ENCODE peak calls at places on chromosomes 7 and 10, in six cellular contexts. One of them, this sample, is unnamed.

GRCh38 chr10:11794566-11794965 is 28.6 kb upstream of the PROSER2 start:
- DNase-seq in adrenal gland: no peak
- DNase-seq in A673: no peak
- DNase-seq in effector memory CD4-positive, alpha-beta T cell: no peak
- DNase-seq in HT1080: no peak
- DNase-seq in GM06990: no peak
- DNase-seq in this sample: no peak

GRCh38 chr7:137146012-137146455 is 197.5 kb downstream of the PTN start:
- DNase-seq in A673: no peak
- DNase-seq in HT1080: peak; percentile 57
- DNase-seq in adrenal gland: no peak
- DNase-seq in GM06990: no peak
- DNase-seq in effector memory CD4-positive, alpha-beta T cell: no peak
- DNase-seq in this sample: no peak

GRCh38 chr7:156929789-156930539 is 19.5 kb upstream of the NOM1 start:
- DNase-seq in effector memory CD4-positive, alpha-beta T cell: peak; percentile 19
- DNase-seq in adrenal gland: no peak
- DNase-seq in A673: no peak
- DNase-seq in GM06990: no peak
- DNase-seq in HT1080: no peak
- DNase-seq in this sample: no peak

GRCh38 chr10:29158066-29158465 is 130.8 kb upstream of the LYZL1 start:
- DNase-seq in GM06990: no peak
- DNase-seq in A673: peak; percentile 67
- DNase-seq in adrenal gland: no peak
- DNase-seq in effector memory CD4-positive, alpha-beta T cell: no peak
- DNase-seq in HT1080: no peak
- DNase-seq in this sample: no peak

GRCh38 chr10:80486785-80487421 is 32.8 kb downstream of the TSPAN14 start:
- DNase-seq in effector memory CD4-positive, alpha-beta T cell: no peak
- DNase-seq in HT1080: no peak
- DNase-seq in GM06990: no peak
- DNase-seq in A673: no peak
- DNase-seq in adrenal gland: peak; percentile 31
- DNase-seq in this sample: no peak

GRCh38 chr7:136869006-136869961 is 832 bp downstream of the CHRM2 start:
- DNase-seq in HT1080: no peak
- DNase-seq in A673: peak; percentile 33
- DNase-seq in effector memory CD4-positive, alpha-beta T cell: no peak
- DNase-seq in GM06990: peak; percentile 5
- DNase-seq in adrenal gland: no peak
- DNase-seq in this sample: no peak

GRCh38 chr10:43692051-43692825 is 43.6 kb upstream of the ZNF32 start:
- DNase-seq in GM06990: no peak
- DNase-seq in A673: no peak
- DNase-seq in adrenal gland: no peak
- DNase-seq in HT1080: no peak
- DNase-seq in effector memory CD4-positive, alpha-beta T cell: no peak
- DNase-seq in this sample: no peak

GRCh38 chr10:35324196-35324595 is 12.1 kb upstream of the CCNY start:
- DNase-seq in effector memory CD4-positive, alpha-beta T cell: no peak
- DNase-seq in A673: no peak
- DNase-seq in GM06990: no peak
- DNase-seq in HT1080: no peak
- DNase-seq in adrenal gland: no peak
- DNase-seq in this sample: no peak

GRCh38 chr7:92987095-92987494 is 130.7 kb downstream of the SAMD9 start:
- DNase-seq in effector memory CD4-positive, alpha-beta T cell: no peak
- DNase-seq in A673: no peak
- DNase-seq in HT1080: no peak
- DNase-seq in adrenal gland: no peak
- DNase-seq in GM06990: no peak
- DNase-seq in this sample: no peak

GRCh38 chr10:9243861-9244515 is 1189.5 kb downstream of the GATA3 start:
- DNase-seq in HT1080: no peak
- DNase-seq in A673: no peak
- DNase-seq in effector memory CD4-positive, alpha-beta T cell: no peak
- DNase-seq in adrenal gland: no peak
- DNase-seq in GM06990: no peak
- DNase-seq in this sample: no peak

GRCh38 chr10:28284126-28284525 is 18.7 kb downstream of the MPP7 start:
- DNase-seq in GM06990: no peak
- DNase-seq in HT1080: no peak
- DNase-seq in adrenal gland: no peak
- DNase-seq in effector memory CD4-positive, alpha-beta T cell: no peak
- DNase-seq in A673: no peak
- DNase-seq in this sample: no peak

GRCh38 chr7:128921866-128922440 is 11.4 kb upstream of the KCP start:
- DNase-seq in A673: no peak
- DNase-seq in GM06990: no peak
- DNase-seq in HT1080: no peak
- DNase-seq in effector memory CD4-positive, alpha-beta T cell: no peak
- DNase-seq in adrenal gland: no peak
- DNase-seq in this sample: no peak

GRCh38 chr7:132877578-132877977 is 204.3 kb downstream of the CHCHD3 start:
- DNase-seq in adrenal gland: no peak
- DNase-seq in A673: peak; percentile 17
- DNase-seq in HT1080: no peak
- DNase-seq in effector memory CD4-positive, alpha-beta T cell: no peak
- DNase-seq in GM06990: no peak
- DNase-seq in this sample: no peak

GRCh38 chr10:89946106-89946505 is 244.7 kb downstream of the KIF20B start:
- DNase-seq in effector memory CD4-positive, alpha-beta T cell: no peak
- DNase-seq in GM06990: no peak
- DNase-seq in A673: no peak
- DNase-seq in adrenal gland: no peak
- DNase-seq in HT1080: peak; percentile 26
- DNase-seq in this sample: no peak

GRCh38 chr7:126667742-126668366 is 584.9 kb downstream of the GRM8 start:
- DNase-seq in adrenal gland: no peak
- DNase-seq in HT1080: peak; percentile 7
- DNase-seq in A673: no peak
- DNase-seq in effector memory CD4-positive, alpha-beta T cell: no peak
- DNase-seq in GM06990: no peak
- DNase-seq in this sample: no peak

GRCh38 chr7:121001932-121002754 is 13.6 kb downstream of the CPED1 start:
- DNase-seq in A673: no peak
- DNase-seq in HT1080: no peak
- DNase-seq in effector memory CD4-positive, alpha-beta T cell: no peak
- DNase-seq in GM06990: no peak
- DNase-seq in adrenal gland: no peak
- DNase-seq in this sample: no peak

GRCh38 chr10:71581376-71581775 is 138.2 kb downstream of the C10orf105 start:
- DNase-seq in adrenal gland: no peak
- DNase-seq in HT1080: no peak
- DNase-seq in GM06990: no peak
- DNase-seq in effector memory CD4-positive, alpha-beta T cell: no peak
- DNase-seq in A673: no peak
- DNase-seq in this sample: no peak

GRCh38 chr7:131119381-131119780 is 208.3 kb upstream of the MKLN1 start:
- DNase-seq in effector memory CD4-positive, alpha-beta T cell: no peak
- DNase-seq in adrenal gland: no peak
- DNase-seq in A673: no peak
- DNase-seq in HT1080: no peak
- DNase-seq in GM06990: no peak
- DNase-seq in this sample: no peak

GRCh38 chr10:43221419-43222293 is 45.2 kb downstream of the RASGEF1A start:
- DNase-seq in adrenal gland: no peak
- DNase-seq in A673: no peak
- DNase-seq in HT1080: no peak
- DNase-seq in effector memory CD4-positive, alpha-beta T cell: no peak
- DNase-seq in GM06990: no peak
- DNase-seq in this sample: no peak

GRCh38 chr10:89032141-89032814 is 41.7 kb downstream of the FAS start:
- DNase-seq in A673: peak; percentile 59
- DNase-seq in GM06990: peak; percentile 21
- DNase-seq in HT1080: peak; percentile 76
- DNase-seq in effector memory CD4-positive, alpha-beta T cell: no peak
- DNase-seq in adrenal gland: no peak
- DNase-seq in this sample: peak; percentile 29

GRCh38 chr10:109883859-109884771 is 39.2 kb downstream of the XPNPEP1 start:
- DNase-seq in adrenal gland: peak; percentile 92
- DNase-seq in A673: peak; percentile 89
- DNase-seq in effector memory CD4-positive, alpha-beta T cell: peak; percentile 26
- DNase-seq in HT1080: peak; percentile 84
- DNase-seq in GM06990: peak; percentile 32
- DNase-seq in this sample: peak; percentile 75

GRCh38 chr10:49139866-49140195 is 6.0 kb upstream of the FAM170B start:
- DNase-seq in adrenal gland: peak; percentile 65
- DNase-seq in effector memory CD4-positive, alpha-beta T cell: no peak
- DNase-seq in A673: no peak
- DNase-seq in HT1080: peak; percentile 99
- DNase-seq in GM06990: no peak
- DNase-seq in this sample: no peak

GRCh38 chr7:38463277-38464224 is 167.6 kb downstream of the AMPH start:
- DNase-seq in GM06990: peak; percentile 12
- DNase-seq in effector memory CD4-positive, alpha-beta T cell: no peak
- DNase-seq in HT1080: peak; percentile 53
- DNase-seq in adrenal gland: peak; percentile 77
- DNase-seq in A673: peak; percentile 69
- DNase-seq in this sample: peak; percentile 35

GRCh38 chr10:93746844-93747284 is 10.9 kb upstream of the LGI1 start:
- DNase-seq in GM06990: no peak
- DNase-seq in HT1080: peak; percentile 98
- DNase-seq in effector memory CD4-positive, alpha-beta T cell: no peak
- DNase-seq in adrenal gland: peak; percentile 56
- DNase-seq in A673: no peak
- DNase-seq in this sample: no peak

GRCh38 chr10:126917975-126918908 is 13.0 kb downstream of the DOCK1 start:
- DNase-seq in GM06990: no peak
- DNase-seq in effector memory CD4-positive, alpha-beta T cell: no peak
- DNase-seq in HT1080: no peak
- DNase-seq in A673: no peak
- DNase-seq in adrenal gland: no peak
- DNase-seq in this sample: no peak

GRCh38 chr7:14954035-14954434 is 51.5 kb upstream of the DGKB start:
- DNase-seq in A673: no peak
- DNase-seq in adrenal gland: no peak
- DNase-seq in GM06990: no peak
- DNase-seq in HT1080: no peak
- DNase-seq in effector memory CD4-positive, alpha-beta T cell: no peak
- DNase-seq in this sample: no peak

GRCh38 chr7:156490021-156490800 is 150.4 kb upstream of the RNF32 start:
- DNase-seq in A673: no peak
- DNase-seq in adrenal gland: no peak
- DNase-seq in HT1080: no peak
- DNase-seq in GM06990: no peak
- DNase-seq in effector memory CD4-positive, alpha-beta T cell: no peak
- DNase-seq in this sample: no peak